ENCODE peak calls at places on chromosomes 2 and 18, in five cellular contexts. J is transverse colon, G is spleen, H is sigmoid colon, E is GM12878. L is an unnamed sample.
A peak's percentile ranks its signal among the peaks of the same experiment; 100 is the strongest.

GRCh38 chr2:156589381-156590079 is 153.4 kb downstream of the GPD2 start:
- DNase-seq in J (peak; percentile 12), G (no peak), H (no peak), E (no peak), L (no peak)

GRCh38 chr2:35846-36245 is 10.5 kb downstream of the FAM110C start:
- DNase-seq in J (peak; percentile 79), G (no peak), H (no peak), E (no peak), L (peak; percentile 73)

GRCh38 chr2:175373001-175373727 is 191.7 kb upstream of the ATP5MC3 start:
- DNase-seq in J (no peak), G (no peak), H (no peak), E (no peak), L (no peak)

GRCh38 chr2:235605306-235605998 is 111.6 kb downstream of the AGAP1 start:
- DNase-seq in J (peak; percentile 54), G (no peak), H (peak; percentile 94), E (no peak), L (peak; percentile 41)

GRCh38 chr2:108288534-108289106 is at the start of gene SULT1C2:
- DNase-seq in J (no peak), G (no peak), H (no peak), E (no peak), L (no peak)

GRCh38 chr2:46800625-46801024 is 115.0 kb downstream of the MCFD2 start:
- DNase-seq in J (no peak), G (no peak), H (no peak), E (no peak), L (no peak)

GRCh38 chr18:54776282-54776977 is 51.8 kb upstream of the RAB27B start:
- DNase-seq in J (no peak), G (no peak), H (no peak), E (peak; percentile 12), L (no peak)

GRCh38 chr2:38174646-38175096 is 98.7 kb upstream of the CYP1B1 start:
- DNase-seq in J (no peak), G (no peak), H (no peak), E (no peak), L (no peak)

GRCh38 chr2:119490653-119491195 is 33.6 kb downstream of the SCTR start:
- DNase-seq in J (no peak), G (no peak), H (no peak), E (no peak), L (no peak)

GRCh38 chr18:56815926-56816325 is 164.8 kb downstream of the WDR7 start:
- DNase-seq in J (no peak), G (no peak), H (no peak), E (no peak), L (no peak)

GRCh38 chr2:43041167-43041566 is 185.2 kb downstream of the ZFP36L2 start:
- DNase-seq in J (no peak), G (peak; percentile 37), H (no peak), E (no peak), L (no peak)

GRCh38 chr2:148023861-148024260 is 3.0 kb downstream of the MBD5 start:
- DNase-seq in J (no peak), G (no peak), H (no peak), E (no peak), L (no peak)

GRCh38 chr2:214481204-214481603 is 70.3 kb downstream of the VWC2L start:
- DNase-seq in J (no peak), G (no peak), H (no peak), E (no peak), L (no peak)

GRCh38 chr2:153478289-153479261 is at the start of gene RPRM:
- DNase-seq in J (peak; percentile 66), G (peak; percentile 90), H (peak; percentile 93), E (no peak), L (no peak)

GRCh38 chr2:240390091-240391073 is 45.1 kb upstream of the GPC1 start:
- DNase-seq in J (no peak), G (peak; percentile 70), H (peak; percentile 60), E (no peak), L (no peak)

GRCh38 chr2:236551843-236552542 is 17.6 kb upstream of the ACKR3 start:
- DNase-seq in J (no peak), G (no peak), H (no peak), E (peak; percentile 70), L (no peak)

GRCh38 chr2:101699191-101699938 is 1.9 kb downstream of the MAP4K4 start:
- DNase-seq in J (no peak), G (no peak), H (no peak), E (no peak), L (no peak)

GRCh38 chr2:7043689-7044088 is 126.5 kb downstream of the RNF144A start:
- DNase-seq in J (no peak), G (no peak), H (no peak), E (no peak), L (no peak)

GRCh38 chr2:147331790-147332419 is 512.9 kb upstream of the ACVR2A start:
- DNase-seq in J (peak; percentile 38), G (no peak), H (no peak), E (no peak), L (no peak)

GRCh38 chr2:110173523-110173922 is 31.3 kb downstream of the NPHP1 start:
- DNase-seq in J (no peak), G (no peak), H (no peak), E (no peak), L (no peak)

GRCh38 chr2:241788135-241788534 is 11.5 kb downstream of the GAL3ST2 start:
- DNase-seq in J (no peak), G (no peak), H (no peak), E (no peak), L (no peak)

GRCh38 chr2:24065341-24065740 is 10.8 kb downstream of the SF3B6 start:
- DNase-seq in J (no peak), G (no peak), H (no peak), E (no peak), L (no peak)

GRCh38 chr2:233081232-233081730 is 21.1 kb downstream of the INPP5D start:
- DNase-seq in J (no peak), G (peak; percentile 80), H (no peak), E (no peak), L (no peak)

GRCh38 chr2:209501579-209501978 is 77.7 kb downstream of the MAP2 start:
- DNase-seq in J (no peak), G (no peak), H (no peak), E (no peak), L (no peak)

GRCh38 chr2:174634130-174635014 is 36.8 kb upstream of the WIPF1 start:
- DNase-seq in J (peak; percentile 26), G (peak; percentile 87), H (no peak), E (peak; percentile 65), L (no peak)

GRCh38 chr2:200300065-200300464 is 6.4 kb upstream of the SPATS2L start:
- DNase-seq in J (no peak), G (no peak), H (no peak), E (no peak), L (no peak)

GRCh38 chr2:190637331-190637734 is 11.6 kb upstream of the NAB1 start:
- DNase-seq in J (no peak), G (no peak), H (no peak), E (no peak), L (no peak)
- TF ChIP-seq POLR2AphosphoS5 in J (no peak), G (no peak), H (peak; percentile 8), E (no peak), L (no peak)

DNA sequence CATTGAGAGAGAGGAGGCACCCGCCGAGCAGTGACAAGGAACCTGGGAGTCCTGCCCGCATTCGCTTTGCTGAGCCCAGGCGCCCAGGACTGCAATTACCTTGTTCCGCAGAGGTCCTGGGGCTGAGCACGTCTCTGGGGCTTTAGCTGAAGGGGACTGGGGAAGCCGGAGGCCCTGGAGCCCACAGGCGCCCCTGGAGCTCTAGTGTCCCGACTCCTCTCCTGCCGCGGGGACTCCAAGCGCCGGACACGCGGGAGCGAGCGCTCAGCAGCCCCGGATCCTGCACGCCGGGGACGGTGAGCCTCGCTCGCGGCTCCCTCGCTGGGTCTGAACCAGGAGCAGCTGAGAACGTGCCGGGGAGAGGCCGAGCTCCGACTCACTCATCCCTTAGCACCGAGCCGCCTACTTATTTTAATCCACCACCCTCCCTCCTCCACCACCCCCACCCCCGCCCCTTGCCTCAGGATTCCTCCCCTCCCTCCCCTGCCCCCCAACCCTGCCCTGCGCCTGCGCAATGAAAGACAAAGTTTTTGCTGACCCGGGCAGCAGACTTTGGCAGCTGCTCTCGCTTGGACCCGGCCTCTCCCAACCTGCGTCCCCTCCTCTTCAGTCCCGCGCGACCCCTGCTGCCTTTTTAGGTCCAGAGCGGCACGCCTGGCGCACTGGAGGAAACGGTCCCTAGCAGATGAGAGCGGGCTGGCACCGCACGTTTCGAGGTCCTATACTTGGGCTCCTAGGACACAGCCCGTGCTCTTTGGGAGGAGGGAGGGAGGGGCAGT is at the start of gene OSR1:
- DNase-seq in J (peak; percentile 52), G (peak; percentile 81), H (peak; percentile 90), E (no peak), L (peak; percentile 61)
- TF ChIP-seq POLR2A in J (peak; percentile 32), G (no peak), H (no peak), E (no peak), L (no peak)

DNA sequence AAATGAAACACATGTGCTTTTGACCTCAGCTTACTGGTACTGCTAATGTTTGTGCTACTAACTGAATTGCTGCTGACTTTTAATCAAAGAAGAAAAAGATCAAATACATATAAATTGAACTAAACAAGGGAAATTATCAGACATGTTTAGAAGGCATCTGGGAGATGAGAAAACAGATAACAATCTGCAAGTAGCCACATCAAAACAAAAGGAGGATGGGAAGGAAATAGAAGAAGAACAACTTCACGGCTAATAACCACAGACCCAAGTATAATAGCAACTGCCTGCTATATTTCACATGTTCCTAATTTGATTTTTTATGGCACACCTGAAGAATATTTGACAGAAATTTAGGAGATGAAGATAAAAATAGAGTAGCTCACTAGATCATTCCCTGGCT is 542.6 kb upstream of the SYT4 start:
- DNase-seq in J (no peak), G (no peak), H (no peak), E (no peak), L (no peak)
- H3K9me3 ChIP-seq in J (no peaks in the 10 kb centered on the region), G (peaks cover 4% of the 10 kb centered on the region), H (peaks cover 6% of the 10 kb centered on the region), E (no peaks in the 10 kb centered on the region), L (no peaks in the 10 kb centered on the region)

GRCh38 chr2:127081826-127082633 is 24.9 kb downstream of the BIN1 start:
- DNase-seq in J (peak; percentile 61), G (peak; percentile 97), H (no peak), E (no peak), L (no peak)

GRCh38 chr2:127085260-127085666 is 21.7 kb downstream of the BIN1 start:
- DNase-seq in J (peak; percentile 38), G (no peak), H (no peak), E (peak; percentile 42), L (no peak)

GRCh38 chr2:127084611-127085031 is 22.3 kb downstream of the BIN1 start:
- DNase-seq in J (no peak), G (no peak), H (no peak), E (no peak), L (no peak)

GRCh38 chr2:127082974-127083373 is 24.0 kb downstream of the BIN1 start:
- DNase-seq in J (no peak), G (no peak), H (no peak), E (no peak), L (no peak)

GRCh38 chr2:127083819-127084503 is 23.0 kb downstream of the BIN1 start:
- DNase-seq in J (peak; percentile 68), G (no peak), H (peak; percentile 96), E (no peak), L (peak; percentile 71)
- TF ChIP-seq POLR2AphosphoS5 in J (peak; percentile 40), G (peak; percentile 50), H (peak; percentile 63), E (no peak), L (peak; percentile 97)

L was measured in breast epithelium.